ENCODE peak calls at places on chromosomes 2 and 18, in four cellular contexts. Y is CD8-positive, alpha-beta T cell; A is mammary epithelial cell; V is SJSA1. G is an unnamed sample. For H3K4me1, the result is how much of the 10 kb centered on the place peaks cover.

GRCh38 chr18:49431563-49431962 is 28.9 kb downstream of the DYM start:
- DNase-seq in Y (no peak), A (peak), V (no peak), G (peak)

GRCh38 chr2:71784734-71785549 is 331.6 kb downstream of the DYSF start:
- DNase-seq in Y (no peak), A (peak), V (peak), G (no peak)

GRCh38 chr2:69298261-69298660 is 88.8 kb downstream of the GFPT1 start:
- DNase-seq in Y (no peak), A (peak), V (peak), G (peak)

GRCh38 chr2:86038291-86039081 is 67.2 kb downstream of the POLR1A start:
- DNase-seq in Y (peak), A (no peak), V (no peak), G (no peak)

GRCh38 chr2:152740743-152741328 is 22.4 kb downstream of the ARL6IP6 start:
- DNase-seq in Y (no peak), A (peak), V (peak), G (peak)

GRCh38 chr2:99032786-99033185 is 96.8 kb upstream of the CRACDL start:
- DNase-seq in Y (no peak), A (peak), V (no peak), G (no peak)

GRCh38 chr18:77062518-77063003 is 70.0 kb downstream of the MBP start:
- DNase-seq in Y (peak), A (no peak), V (no peak), G (no peak)

GRCh38 chr2:165544897-165545296 is 75.4 kb downstream of the CSRNP3 start:
- DNase-seq in Y (no peak), A (no peak), V (no peak), G (no peak)

GRCh38 chr18:46320928-46321855 is 217.0 kb downstream of the HAUS1 start:
- DNase-seq in Y (no peak), A (peak), V (peak), G (no peak)

GRCh38 chr2:230874456-230874855 is 9.7 kb downstream of the ITM2C start:
- DNase-seq in Y (no peak), A (no peak), V (no peak), G (no peak)

GRCh38 chr2:230871361-230872150 is 6.8 kb downstream of the ITM2C start:
- DNase-seq in Y (no peak), A (no peak), V (no peak), G (no peak)

GRCh38 chr2:230872151-230872967 is 7.6 kb downstream of the ITM2C start:
- DNase-seq in Y (no peak), A (no peak), V (no peak), G (no peak)

GRCh38 chr2:230873670-230874401 is 9.1 kb downstream of the ITM2C start:
- DNase-seq in Y (no peak), A (no peak), V (no peak), G (no peak)

DNA sequence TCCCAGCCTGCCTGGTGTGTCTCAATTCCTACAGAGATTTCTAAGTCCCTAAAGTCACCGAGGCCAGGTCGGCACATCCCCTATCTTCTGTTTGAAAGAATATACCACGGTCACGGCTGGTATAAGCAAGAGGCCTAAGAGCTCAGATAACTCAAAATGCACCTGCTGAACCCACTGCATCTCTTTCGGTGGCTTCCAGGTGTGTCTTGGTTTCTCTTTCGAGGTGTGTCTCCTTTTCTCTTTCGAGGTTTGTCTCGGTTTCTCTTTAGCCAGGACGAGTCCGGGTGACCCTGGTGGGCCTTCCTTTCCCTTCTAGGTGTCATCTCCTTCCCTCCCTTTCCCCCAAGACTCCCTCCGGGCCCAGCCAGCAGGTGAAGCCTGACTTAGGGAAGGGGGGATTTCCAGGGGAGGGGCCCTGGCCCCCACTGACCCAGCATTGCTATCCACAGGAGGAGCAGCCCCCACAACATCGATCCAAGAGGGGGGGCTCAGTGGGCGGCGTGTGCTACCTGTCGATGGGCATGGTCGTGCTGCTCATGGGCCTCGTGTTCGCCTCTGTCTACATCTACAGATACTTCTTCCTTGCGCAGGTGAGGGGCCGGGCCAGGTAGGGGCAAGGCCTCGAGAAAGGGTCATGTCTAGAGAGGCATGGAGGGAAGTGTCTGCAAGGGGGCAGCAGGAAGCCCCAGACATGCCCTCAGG is 8.4 kb downstream of the ITM2C start:
- DNase-seq in Y (no peak), A (no peak), V (no peak), G (no peak)
- H3K4me3 ChIP-seq in Y (no peak), A (no peak), V (no peak), G (no peak)

GRCh38 chr2:218266316-218266979 is 3.5 kb downstream of the AAMP start:
- DNase-seq in Y (no peak), A (no peak), V (no peak), G (no peak)
- H3K4me1 ChIP-seq in Y (under half), A (under half), V (under half), G (under half)

GRCh38 chr2:191845876-191846786 is 757 bp downstream of the CAVIN2 start:
- DNase-seq in Y (no peak), A (peak), V (no peak), G (peak)

GRCh38 chr2:191848771-191849726 is 2.2 kb upstream of the CAVIN2 start:
- DNase-seq in Y (no peak), A (no peak), V (no peak), G (no peak)

GRCh38 chr2:191847764-191848163 is 876 bp upstream of the CAVIN2 start:
- DNase-seq in Y (no peak), A (no peak), V (no peak), G (peak)

GRCh38 chr2:191845248-191845715 is 1.6 kb downstream of the CAVIN2 start:
- DNase-seq in Y (no peak), A (peak), V (peak), G (peak)

GRCh38 chr2:191846787-191847620 is at the start of gene CAVIN2:
- DNase-seq in Y (no peak), A (peak), V (peak), G (peak)
- H3K4me3 ChIP-seq in Y (no peak), A (peak), V (peak), G (peak)

DNA sequence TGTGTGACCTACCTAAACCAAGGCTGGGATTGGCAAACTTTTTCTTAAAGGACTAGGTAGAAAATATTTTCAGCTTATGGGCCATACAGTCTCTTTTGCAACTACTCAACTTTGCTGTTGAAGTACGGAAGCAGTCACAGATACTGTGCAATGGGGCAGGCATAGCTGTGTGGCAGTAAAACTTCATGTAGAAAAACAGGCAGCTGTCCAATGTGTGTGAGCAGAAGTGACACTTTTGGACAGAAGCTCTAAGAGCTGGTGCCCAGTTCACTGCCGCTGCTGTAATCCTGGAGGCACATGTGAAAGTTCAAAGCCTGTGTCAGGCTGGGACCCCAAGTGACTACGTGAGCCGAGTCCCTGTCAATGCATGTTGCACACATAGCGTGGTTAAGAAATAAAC is 46.7 kb downstream of the MAPK4 start:
- DNase-seq in Y (no peak), A (no peak), V (no peak), G (no peak)
- H3K4me1 ChIP-seq in Y (under half), A (under half), V (under half), G (under half)

GRCh38 chr2:232888839-232889529 is 18.9 kb downstream of the SNORC start:
- DNase-seq in Y (no peak), A (no peak), V (no peak), G (no peak)

GRCh38 chr2:232891621-232892071 is 21.6 kb downstream of the SNORC start:
- DNase-seq in Y (no peak), A (peak), V (peak), G (no peak)

GRCh38 chr2:232890896-232891601 is 21.0 kb downstream of the SNORC start:
- DNase-seq in Y (no peak), A (peak), V (no peak), G (peak)

GRCh38 chr2:232889876-232890401 is 19.9 kb downstream of the SNORC start:
- DNase-seq in Y (no peak), A (no peak), V (no peak), G (no peak)

GRCh38 chr2:232890536-232890895 is 20.5 kb downstream of the SNORC start:
- DNase-seq in Y (no peak), A (no peak), V (no peak), G (no peak)
- H3K4me3 ChIP-seq in Y (no peak), A (no peak), V (no peak), G (peak)

GRCh38 chr2:49459314-49459993 is 305.1 kb upstream of the FSHR start:
- DNase-seq in Y (no peak), A (no peak), V (no peak), G (no peak)
- H3K4me1 ChIP-seq in Y (under half), A (under half), V (under half), G (under half)